ENCODE peak calls at places on chromosomes 2 and 18, in eight cellular contexts. E, X, O, N, Q, H, S and M are unnamed samples.

GRCh38 chr18:63298393-63299015 is 21.1 kb downstream of the BCL2 start:
- DNase-seq in H (no peak), X (no peak), S (peak), N (no peak), Q (no peak), O (no peak), E (no peak), M (no peak)

GRCh38 chr2:71742953-71743601 is 289.7 kb downstream of the DYSF start:
- DNase-seq in S (peak), Q (no peak), N (no peak), X (peak), O (peak), E (no peak), H (no peak), M (no peak)

GRCh38 chr18:74531043-74531442 is 3.3 kb upstream of the CNDP1 start:
- DNase-seq in Q (no peak), E (no peak), X (no peak), H (no peak), N (no peak), S (no peak), O (no peak), M (no peak)

GRCh38 chr2:205768815-205769493 is 86.7 kb downstream of the NRP2 start:
- DNase-seq in N (no peak), E (no peak), X (no peak), Q (no peak), H (no peak), S (peak), O (no peak), M (no peak)

GRCh38 chr2:65390134-65390533 is 42.3 kb downstream of the SPRED2 start:
- DNase-seq in Q (no peak), S (no peak), H (peak), E (no peak), X (no peak), O (no peak), N (no peak), M (no peak)

GRCh38 chr18:7545734-7546133 is 21.4 kb upstream of the PTPRM start:
- DNase-seq in O (no peak), H (no peak), X (no peak), S (no peak), E (no peak), N (no peak), Q (no peak), M (no peak)

GRCh38 chr2:120738786-120739771 is 3.4 kb downstream of the GLI2 start:
- DNase-seq in Q (no peak), N (peak), H (no peak), E (no peak), S (no peak), X (no peak), O (no peak), M (no peak)

GRCh38 chr2:159076233-159076632 is 107.8 kb downstream of the TANC1 start:
- DNase-seq in X (no peak), H (no peak), Q (no peak), O (no peak), N (no peak), E (no peak), S (peak), M (no peak)

GRCh38 chr18:61148322-61148721 is 184.9 kb upstream of the CDH20 start:
- DNase-seq in E (no peak), S (no peak), N (no peak), O (no peak), X (no peak), H (no peak), Q (no peak), M (no peak)

GRCh38 chr2:179751184-179751809 is 110.1 kb downstream of the ZNF385B start:
- DNase-seq in Q (peak), H (no peak), S (peak), O (peak), N (peak), E (no peak), X (no peak), M (peak)

GRCh38 chr2:72579595-72580180 is 246.1 kb downstream of the EXOC6B start:
- DNase-seq in E (no peak), N (peak), O (peak), H (no peak), S (peak), X (peak), Q (peak), M (peak)

GRCh38 chr2:40434638-40435296 is 17.1 kb downstream of the SLC8A1 start:
- DNase-seq in H (no peak), N (no peak), O (peak), Q (no peak), X (no peak), S (peak), E (no peak), M (no peak)

GRCh38 chr2:185484601-185485000 is 254.0 kb upstream of the FSIP2 start:
- DNase-seq in Q (no peak), X (no peak), H (no peak), E (peak), S (no peak), N (peak), O (no peak), M (peak)

GRCh38 chr18:64037812-64038414 is 68.0 kb downstream of the SERPINB8 start:
- DNase-seq in E (no peak), N (peak), Q (peak), O (peak), H (no peak), X (peak), S (peak), M (peak)

GRCh38 chr18:61738042-61738441 is 154.8 kb downstream of the RNF152 start:
- DNase-seq in H (no peak), O (no peak), N (no peak), S (no peak), X (no peak), Q (no peak), E (no peak), M (no peak)

GRCh38 chr2:37506407-37507068 is 162.1 kb downstream of the QPCT start:
- DNase-seq in X (no peak), E (no peak), S (no peak), Q (no peak), H (no peak), N (no peak), O (no peak), M (peak)

GRCh38 chr2:131543385-131543891 is 15.8 kb downstream of the CCDC74A start:
- DNase-seq in E (no peak), N (no peak), Q (no peak), X (no peak), S (no peak), H (no peak), O (no peak), M (no peak)

GRCh38 chr2:54579682-54580349 is 123.7 kb downstream of the SPTBN1 start:
- DNase-seq in N (no peak), H (peak), S (peak), O (no peak), E (no peak), Q (peak), X (no peak), M (no peak)

GRCh38 chr2:217517402-217517801 is 485.4 kb downstream of the TNS1 start:
- DNase-seq in N (no peak), Q (no peak), S (no peak), O (no peak), E (no peak), H (no peak), X (no peak), M (no peak)

GRCh38 chr2:103264058-103264457 is 502.2 kb downstream of the TMEM182 start:
- DNase-seq in X (no peak), E (no peak), O (no peak), Q (no peak), H (no peak), N (no peak), S (no peak), M (no peak)

GRCh38 chr18:74513883-74514205 is 17.7 kb downstream of the CNDP2 start:
- DNase-seq in Q (no peak), X (no peak), S (no peak), H (no peak), N (no peak), O (no peak), E (no peak), M (no peak)

GRCh38 chr2:39377226-39377939 is 59.7 kb downstream of the MAP4K3 start:
- DNase-seq in E (no peak), Q (no peak), H (peak), N (no peak), O (no peak), X (no peak), S (no peak), M (no peak)

GRCh38 chr2:133421516-133422324 is 146.5 kb downstream of the NCKAP5 start:
- DNase-seq in N (peak), E (no peak), Q (peak), X (no peak), S (no peak), O (no peak), H (peak), M (no peak)

GRCh38 chr2:105912081-105912480 is 167.4 kb downstream of the NCK2 start:
- DNase-seq in N (no peak), O (no peak), X (no peak), E (no peak), Q (no peak), H (no peak), S (no peak), M (no peak)

GRCh38 chr2:238695538-238695937 is 152.3 kb upstream of the TWIST2 start:
- DNase-seq in S (no peak), N (no peak), X (no peak), Q (no peak), O (no peak), H (no peak), E (no peak), M (no peak)

GRCh38 chr2:11784747-11785610 is 38.5 kb downstream of the LPIN1 start:
- DNase-seq in Q (no peak), X (peak), H (no peak), S (peak), N (peak), O (no peak), E (peak), M (no peak)

GRCh38 chr2:181334158-181334826 is 122.9 kb upstream of the ITGA4 start:
- DNase-seq in X (no peak), N (no peak), S (no peak), Q (no peak), H (no peak), E (no peak), O (no peak), M (no peak)

GRCh38 chr18:77376043-77376732 is 126.5 kb downstream of the GALR1 start:
- DNase-seq in E (no peak), Q (no peak), H (no peak), X (no peak), S (no peak), N (peak), O (no peak), M (no peak)

GRCh38 chr2:217451634-217452033 is 551.2 kb downstream of the TNS1 start:
- DNase-seq in E (no peak), O (no peak), Q (peak), X (no peak), N (no peak), S (peak), H (no peak), M (no peak)

GRCh38 chr2:233979748-233980147 is 62.6 kb downstream of the TRPM8 start:
- DNase-seq in H (no peak), E (no peak), N (no peak), O (no peak), S (no peak), Q (no peak), X (no peak), M (no peak)

GRCh38 chr2:120419073-120419472 is 73.1 kb downstream of the INHBB start:
- DNase-seq in S (no peak), E (no peak), H (no peak), Q (no peak), X (no peak), N (no peak), O (no peak), M (no peak)

GRCh38 chr2:233448220-233448559 is 93.9 kb downstream of the DGKD start:
- DNase-seq in X (peak), Q (peak), H (no peak), N (peak), O (no peak), E (peak), S (peak), M (no peak)

GRCh38 chr2:206442854-206443734 is at the start of gene ADAM23:
- DNase-seq in Q (no peak), H (no peak), N (peak), X (peak), O (no peak), S (peak), E (peak), M (no peak)

GRCh38 chr2:234989183-234989701 is 37.4 kb downstream of the SH3BP4 start:
- DNase-seq in E (no peak), N (no peak), H (no peak), O (no peak), Q (no peak), X (no peak), S (peak), M (no peak)
- TF ChIP-seq POLR2AphosphoS5 in E (no peak), N (no peak), H (no peak), O (no peak), Q (no peak), X (no peak), S (peak), M (no peak)

GRCh38 chr18:79637921-79638855 is 41.4 kb upstream of the CTDP1 start:
- DNase-seq in H (no peak), S (no peak), E (no peak), O (no peak), N (peak), Q (no peak), X (no peak), M (no peak)
- TF ChIP-seq EZH2 in H (no peak), S (peak), E (no peak), O (no peak), N (no peak), Q (no peak), X (no peak), M (no peak)

DNA sequence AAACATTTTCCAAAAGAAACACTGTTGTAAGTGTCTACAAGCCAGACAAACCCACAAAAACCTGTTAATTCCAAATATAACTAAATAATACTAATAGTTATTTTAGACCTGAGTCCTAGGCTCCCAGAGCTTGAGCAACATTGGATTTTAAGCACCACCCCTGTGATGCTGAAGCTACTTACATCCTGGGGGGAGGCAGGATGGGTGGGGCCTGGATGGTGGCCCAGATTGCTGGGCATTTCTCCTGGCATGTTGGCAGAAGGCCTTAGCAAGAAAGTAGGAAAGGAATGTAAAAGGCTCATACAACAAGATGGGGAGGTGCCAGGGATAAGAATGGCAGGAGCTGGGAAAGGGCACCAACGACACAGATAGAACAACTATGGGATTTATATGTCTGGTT is 50.7 kb upstream of the OTX1 start:
- DNase-seq in O (no peak), X (no peak), N (no peak), Q (no peak), E (no peak), H (no peak), S (no peak), M (no peak)
- TF ChIP-seq POLR2AphosphoS5 in O (no peak), X (no peak), N (no peak), Q (no peak), E (no peak), H (no peak), S (no peak), M (no peak)

DNA sequence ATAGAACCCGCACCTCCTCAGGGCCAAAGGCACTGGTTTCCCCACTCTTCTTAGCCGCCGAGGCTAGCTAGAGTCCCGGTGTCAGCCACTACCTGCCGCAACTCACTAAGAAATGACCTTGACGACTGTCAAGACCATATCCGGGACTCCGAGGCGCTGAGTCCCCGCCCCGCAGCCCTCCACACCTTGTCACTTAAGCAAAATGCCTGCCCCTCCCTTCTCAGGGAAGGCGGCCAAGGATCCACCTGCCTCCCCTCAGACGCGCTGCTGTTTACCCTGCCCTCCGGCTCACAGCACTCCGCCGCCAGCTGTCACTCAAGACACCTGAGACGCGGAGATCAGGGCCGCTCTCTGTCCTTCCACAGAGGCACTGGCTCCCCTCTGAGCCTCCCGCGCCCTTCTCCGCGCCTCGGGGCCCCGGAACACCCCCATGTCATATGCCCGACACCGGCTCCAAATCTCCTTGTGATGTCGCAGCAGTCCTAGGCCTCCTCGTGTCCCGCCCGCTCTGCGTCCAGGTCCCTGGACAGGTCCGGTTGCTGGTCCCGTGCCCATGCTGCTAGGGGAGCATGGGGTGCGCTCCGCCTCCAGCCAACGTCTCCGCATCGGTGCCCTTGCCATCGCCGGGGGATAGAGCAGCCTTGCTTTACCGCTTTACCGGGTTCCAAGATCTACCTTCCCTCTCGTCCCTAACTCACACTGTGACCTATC is 32.5 kb upstream of the REG3G start:
- DNase-seq in N (peak), X (no peak), Q (no peak), O (no peak), S (no peak), H (no peak), E (peak), M (no peak)
- TF ChIP-seq EZH2 in N (peak), X (no peak), Q (peak), O (no peak), S (peak), H (no peak), E (no peak), M (no peak)

DNA sequence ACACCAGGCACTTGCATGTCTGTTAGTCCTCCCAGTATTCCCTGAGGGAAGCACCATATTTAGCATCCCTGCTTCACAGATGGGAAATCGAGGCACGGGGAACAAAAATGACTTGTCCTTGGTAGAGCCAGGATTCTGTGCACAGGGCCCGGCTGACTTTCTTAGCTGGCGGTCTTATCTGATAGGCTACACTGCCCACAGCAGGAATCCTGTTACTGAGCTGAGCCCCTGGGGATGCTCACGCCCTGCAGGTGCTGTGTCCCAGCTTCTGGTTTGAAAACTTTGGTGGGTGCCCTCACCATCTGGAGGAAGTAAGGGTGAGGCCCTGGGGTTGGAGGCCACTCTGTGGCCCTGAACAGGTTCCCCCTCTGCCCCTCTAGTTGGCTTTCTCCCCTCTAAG is 68.4 kb upstream of the MCFD2 start:
- DNase-seq in X (no peak), H (no peak), Q (no peak), O (no peak), E (no peak), N (no peak), S (no peak), M (no peak)
- TF ChIP-seq POLR2AphosphoS5 in X (no peak), H (no peak), Q (no peak), O (no peak), E (no peak), N (no peak), S (no peak), M (no peak)

GRCh38 chr2:44936715-44937687 is 4.5 kb upstream of the SIX3 start:
- DNase-seq in S (no peak), X (no peak), H (no peak), N (peak), O (no peak), E (no peak), Q (no peak), M (no peak)
- TF ChIP-seq EZH2 in S (peak), X (no peak), H (no peak), N (peak), O (no peak), E (peak), Q (no peak), M (no peak)

GRCh38 chr18:13611616-13612110 is 114.7 kb downstream of the FAM210A start:
- DNase-seq in S (peak), N (peak), Q (no peak), X (no peak), O (no peak), H (no peak), E (no peak), M (no peak)

GRCh38 chr18:13612111-13612997 is 114.0 kb downstream of the FAM210A start:
- DNase-seq in Q (no peak), H (peak), O (no peak), E (no peak), S (no peak), X (no peak), N (no peak), M (no peak)

GRCh38 chr18:13613099-13613498 is 113.3 kb downstream of the FAM210A start:
- DNase-seq in N (no peak), O (no peak), S (no peak), H (no peak), E (no peak), Q (no peak), X (no peak), M (no peak)

GRCh38 chr18:13610517-13610916 is 115.8 kb downstream of the FAM210A start:
- DNase-seq in Q (no peak), S (peak), O (no peak), H (no peak), X (no peak), E (no peak), N (no peak), M (no peak)

GRCh38 chr18:13611058-13611615 is 115.2 kb downstream of the FAM210A start:
- DNase-seq in H (no peak), N (peak), Q (no peak), X (no peak), S (peak), O (no peak), E (no peak), M (no peak)
- TF ChIP-seq POLR2AphosphoS5 in H (peak), N (no peak), Q (no peak), X (no peak), S (no peak), O (no peak), E (no peak), M (no peak)

GRCh38 chr2:100107911-100108647 is 34.3 kb downstream of the AFF3 start:
- DNase-seq in O (no peak), E (no peak), N (peak), S (no peak), H (no peak), X (no peak), Q (no peak), M (no peak)

GRCh38 chr2:100105678-100106054 is 36.7 kb downstream of the AFF3 start:
- DNase-seq in S (no peak), X (no peak), E (no peak), N (peak), H (no peak), Q (no peak), O (no peak), M (no peak)

GRCh38 chr2:100106460-100106859 is 35.9 kb downstream of the AFF3 start:
- DNase-seq in O (no peak), N (peak), E (no peak), H (no peak), S (no peak), X (no peak), Q (no peak), M (no peak)

GRCh38 chr2:100104718-100105677 is 37.4 kb downstream of the AFF3 start:
- DNase-seq in E (no peak), H (no peak), S (no peak), N (peak), Q (no peak), O (no peak), X (no peak), M (no peak)

DNA sequence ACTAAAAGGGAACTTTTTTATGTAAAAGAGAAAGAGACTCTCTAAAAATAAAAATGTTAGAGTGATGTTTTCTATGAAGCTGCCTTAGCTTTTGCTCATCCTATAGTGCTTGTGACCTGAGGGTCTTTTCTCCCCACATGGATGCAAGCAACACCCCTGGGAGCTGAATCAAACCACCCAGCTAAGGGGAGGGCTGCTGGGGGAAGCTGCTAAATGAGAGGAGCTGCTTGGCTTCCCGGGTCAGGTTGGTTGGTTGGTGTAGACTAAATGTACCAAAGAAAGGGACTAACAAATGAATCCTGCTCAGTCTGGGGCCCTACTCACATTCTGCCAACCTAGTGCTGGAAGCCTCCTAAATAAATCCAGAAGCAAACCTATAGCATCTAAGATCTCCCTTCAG is 35.0 kb downstream of the AFF3 start:
- DNase-seq in H (no peak), N (no peak), Q (no peak), X (no peak), O (no peak), S (no peak), E (no peak), M (no peak)
- TF ChIP-seq EZH2 in H (no peak), N (no peak), Q (no peak), X (no peak), O (no peak), S (no peak), E (no peak), M (no peak)